ENCODE peak calls at places on chromosomes 6 and 20, in nine cellular contexts. One of them, this sample, is unnamed.

GRCh38 chr6:20769651-20770050 is 235.4 kb downstream of the CDKAL1 start:
- DNase-seq in WERI-Rb-1: no peak
- DNase-seq in Caco-2: no peak
- DNase-seq in AG04449: no peak
- DNase-seq in OCI-LY7: no peak
- DNase-seq in K562: no peak
- DNase-seq in foreskin fibroblast: no peak
- DNase-seq in tibial artery: no peak
- DNase-seq in spleen: no peak
- DNase-seq in this sample: no peak

GRCh38 chr6:27757307-27757706 is 154.9 kb downstream of the OR2B2 start:
- DNase-seq in WERI-Rb-1: no peak
- DNase-seq in Caco-2: peak
- DNase-seq in AG04449: no peak
- DNase-seq in OCI-LY7: no peak
- DNase-seq in K562: peak
- DNase-seq in foreskin fibroblast: peak
- DNase-seq in tibial artery: no peak
- DNase-seq in spleen: peak
- DNase-seq in this sample: no peak

GRCh38 chr20:15862178-15862577 is 711.1 kb downstream of the KIF16B start:
- DNase-seq in WERI-Rb-1: no peak
- DNase-seq in Caco-2: no peak
- DNase-seq in AG04449: no peak
- DNase-seq in OCI-LY7: no peak
- DNase-seq in K562: no peak
- DNase-seq in foreskin fibroblast: no peak
- DNase-seq in tibial artery: no peak
- DNase-seq in spleen: no peak
- DNase-seq in this sample: no peak

GRCh38 chr6:116398366-116399005 is 27.7 kb downstream of the DSE start:
- DNase-seq in WERI-Rb-1: no peak
- DNase-seq in Caco-2: peak
- DNase-seq in AG04449: no peak
- DNase-seq in OCI-LY7: no peak
- DNase-seq in K562: no peak
- DNase-seq in foreskin fibroblast: no peak
- DNase-seq in tibial artery: no peak
- DNase-seq in spleen: no peak
- DNase-seq in this sample: peak

GRCh38 chr6:93017213-93017612 is 402.1 kb downstream of the EPHA7 start:
- DNase-seq in WERI-Rb-1: peak
- DNase-seq in Caco-2: peak
- DNase-seq in AG04449: no peak
- DNase-seq in OCI-LY7: peak
- DNase-seq in K562: no peak
- DNase-seq in foreskin fibroblast: no peak
- DNase-seq in tibial artery: no peak
- DNase-seq in spleen: no peak
- DNase-seq in this sample: peak

GRCh38 chr6:12363651-12364381 is 73.7 kb downstream of the EDN1 start:
- DNase-seq in WERI-Rb-1: no peak
- DNase-seq in Caco-2: peak
- DNase-seq in AG04449: no peak
- DNase-seq in OCI-LY7: peak
- DNase-seq in K562: no peak
- DNase-seq in foreskin fibroblast: no peak
- DNase-seq in tibial artery: no peak
- DNase-seq in spleen: peak
- DNase-seq in this sample: no peak

GRCh38 chr6:21742238-21742660 is 148.7 kb downstream of the SOX4 start:
- DNase-seq in WERI-Rb-1: no peak
- DNase-seq in Caco-2: no peak
- DNase-seq in AG04449: peak
- DNase-seq in OCI-LY7: no peak
- DNase-seq in K562: no peak
- DNase-seq in foreskin fibroblast: peak
- DNase-seq in tibial artery: no peak
- DNase-seq in spleen: no peak
- DNase-seq in this sample: peak

GRCh38 chr6:38281131-38281530 is 358.6 kb downstream of the BTBD9 start:
- DNase-seq in WERI-Rb-1: no peak
- DNase-seq in Caco-2: no peak
- DNase-seq in AG04449: no peak
- DNase-seq in OCI-LY7: no peak
- DNase-seq in K562: no peak
- DNase-seq in foreskin fibroblast: no peak
- DNase-seq in tibial artery: no peak
- DNase-seq in spleen: no peak
- DNase-seq in this sample: no peak

GRCh38 chr20:24097506-24098245 is 109.1 kb upstream of the GGTLC1 start:
- DNase-seq in WERI-Rb-1: no peak
- DNase-seq in Caco-2: peak
- DNase-seq in AG04449: no peak
- DNase-seq in OCI-LY7: no peak
- DNase-seq in K562: no peak
- DNase-seq in foreskin fibroblast: no peak
- DNase-seq in tibial artery: no peak
- DNase-seq in spleen: no peak
- DNase-seq in this sample: no peak

GRCh38 chr20:24102749-24103148 is 114.2 kb upstream of the GGTLC1 start:
- DNase-seq in WERI-Rb-1: no peak
- DNase-seq in Caco-2: no peak
- DNase-seq in AG04449: no peak
- DNase-seq in OCI-LY7: no peak
- DNase-seq in K562: no peak
- DNase-seq in foreskin fibroblast: no peak
- DNase-seq in tibial artery: no peak
- DNase-seq in spleen: no peak
- DNase-seq in this sample: peak

GRCh38 chr20:24098886-24099285 is 110.3 kb upstream of the GGTLC1 start:
- DNase-seq in WERI-Rb-1: no peak
- DNase-seq in Caco-2: no peak
- DNase-seq in AG04449: peak
- DNase-seq in OCI-LY7: no peak
- DNase-seq in K562: no peak
- DNase-seq in foreskin fibroblast: peak
- DNase-seq in tibial artery: no peak
- DNase-seq in spleen: no peak
- DNase-seq in this sample: peak

GRCh38 chr20:24102290-24102689 is 113.7 kb upstream of the GGTLC1 start:
- DNase-seq in WERI-Rb-1: peak
- DNase-seq in Caco-2: peak
- DNase-seq in AG04449: no peak
- DNase-seq in OCI-LY7: peak
- DNase-seq in K562: no peak
- DNase-seq in foreskin fibroblast: no peak
- DNase-seq in tibial artery: no peak
- DNase-seq in spleen: no peak
- DNase-seq in this sample: peak

GRCh38 chr20:24100370-24101011 is 111.9 kb upstream of the GGTLC1 start:
- DNase-seq in WERI-Rb-1: peak
- DNase-seq in Caco-2: peak
- DNase-seq in AG04449: no peak
- DNase-seq in OCI-LY7: peak
- DNase-seq in K562: peak
- DNase-seq in foreskin fibroblast: no peak
- DNase-seq in tibial artery: no peak
- DNase-seq in spleen: no peak
- DNase-seq in this sample: peak
- TF ChIP-seq CTCF in WERI-Rb-1: peak
- TF ChIP-seq CTCF in Caco-2: peak
- TF ChIP-seq CTCF in AG04449: peak
- TF ChIP-seq CTCF in OCI-LY7: peak
- TF ChIP-seq CTCF in K562: peak
- TF ChIP-seq CTCF in foreskin fibroblast: peak
- TF ChIP-seq CTCF in tibial artery: peak
- TF ChIP-seq CTCF in spleen: peak
- TF ChIP-seq CTCF in this sample: peak

GRCh38 chr6:36884610-36885009 is 1.1 kb upstream of the C6orf89 start:
- DNase-seq in WERI-Rb-1: no peak
- DNase-seq in Caco-2: no peak
- DNase-seq in AG04449: no peak
- DNase-seq in OCI-LY7: no peak
- DNase-seq in K562: no peak
- DNase-seq in foreskin fibroblast: no peak
- DNase-seq in tibial artery: no peak
- DNase-seq in spleen: no peak
- DNase-seq in this sample: no peak

GRCh38 chr6:36886948-36887347 is 1.2 kb downstream of the C6orf89 start:
- DNase-seq in WERI-Rb-1: no peak
- DNase-seq in Caco-2: no peak
- DNase-seq in AG04449: no peak
- DNase-seq in OCI-LY7: no peak
- DNase-seq in K562: no peak
- DNase-seq in foreskin fibroblast: no peak
- DNase-seq in tibial artery: no peak
- DNase-seq in spleen: no peak
- DNase-seq in this sample: no peak

GRCh38 chr6:36888115-36888643 is 2.4 kb downstream of the C6orf89 start:
- DNase-seq in WERI-Rb-1: no peak
- DNase-seq in Caco-2: no peak
- DNase-seq in AG04449: no peak
- DNase-seq in OCI-LY7: no peak
- DNase-seq in K562: no peak
- DNase-seq in foreskin fibroblast: no peak
- DNase-seq in tibial artery: no peak
- DNase-seq in spleen: no peak
- DNase-seq in this sample: no peak

GRCh38 chr6:36888654-36889481 is 3.1 kb downstream of the C6orf89 start:
- DNase-seq in WERI-Rb-1: no peak
- DNase-seq in Caco-2: no peak
- DNase-seq in AG04449: no peak
- DNase-seq in OCI-LY7: no peak
- DNase-seq in K562: no peak
- DNase-seq in foreskin fibroblast: no peak
- DNase-seq in tibial artery: no peak
- DNase-seq in spleen: no peak
- DNase-seq in this sample: no peak

DNA sequence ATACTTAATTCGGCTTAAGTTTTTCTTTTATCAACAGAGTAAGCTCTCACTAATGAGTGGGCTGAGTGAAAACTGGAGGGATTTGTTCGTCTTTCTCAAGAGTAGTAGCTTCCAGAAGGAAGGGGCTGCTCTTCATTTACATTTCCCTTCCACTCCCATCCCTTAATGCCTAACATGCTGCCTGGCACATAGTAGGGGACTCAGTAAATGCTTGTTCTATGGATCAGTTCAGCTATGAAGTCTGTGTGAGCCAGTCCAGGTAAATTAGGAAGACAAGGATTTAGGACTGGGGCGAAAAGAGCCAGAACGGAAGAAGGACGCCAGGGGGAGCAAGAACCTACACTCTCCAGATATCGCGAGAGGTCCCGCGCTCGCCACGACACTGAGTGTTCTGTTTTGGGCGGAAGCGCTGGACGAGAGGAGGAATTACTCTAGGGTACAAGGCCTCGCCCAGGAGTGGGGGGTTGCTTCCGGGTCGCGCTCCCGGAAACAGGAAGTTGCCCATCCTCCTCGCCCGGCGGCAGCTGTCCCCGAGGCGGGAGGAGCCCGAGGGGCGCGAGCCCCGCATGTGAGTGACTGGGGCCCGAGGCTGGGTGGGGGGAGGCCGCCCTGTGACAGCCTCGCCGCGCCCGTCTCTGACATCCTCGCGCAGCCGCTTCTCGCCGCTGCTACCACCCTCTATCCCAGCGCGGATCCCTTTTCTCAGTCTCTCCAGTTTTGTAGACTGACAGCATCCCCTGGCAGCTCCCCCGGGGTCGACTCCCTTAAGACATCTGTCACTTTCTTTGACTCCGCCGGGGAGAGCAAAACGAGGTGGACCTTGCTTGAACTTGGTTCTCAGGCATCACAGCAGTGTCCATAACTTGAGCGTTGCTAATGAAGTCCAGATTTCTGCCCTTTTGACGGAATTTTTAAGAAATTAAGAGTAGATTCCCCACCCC is at the start of gene C6orf89:
- DNase-seq in WERI-Rb-1: peak
- DNase-seq in Caco-2: peak
- DNase-seq in AG04449: peak
- DNase-seq in OCI-LY7: peak
- DNase-seq in K562: peak
- DNase-seq in foreskin fibroblast: peak
- DNase-seq in tibial artery: peak
- DNase-seq in spleen: peak
- DNase-seq in this sample: peak
- TF ChIP-seq CTCF in WERI-Rb-1: peak
- TF ChIP-seq CTCF in Caco-2: peak
- TF ChIP-seq CTCF in AG04449: peak
- TF ChIP-seq CTCF in OCI-LY7: peak
- TF ChIP-seq CTCF in K562: peak
- TF ChIP-seq CTCF in foreskin fibroblast: peak
- TF ChIP-seq CTCF in tibial artery: peak
- TF ChIP-seq CTCF in spleen: peak
- TF ChIP-seq CTCF in this sample: peak

GRCh38 chr6:90610291-90610670 is 23.4 kb upstream of the MAP3K7 start:
- DNase-seq in WERI-Rb-1: no peak
- DNase-seq in Caco-2: no peak
- DNase-seq in AG04449: no peak
- DNase-seq in OCI-LY7: no peak
- DNase-seq in K562: no peak
- DNase-seq in foreskin fibroblast: no peak
- DNase-seq in tibial artery: no peak
- DNase-seq in spleen: no peak
- DNase-seq in this sample: peak

GRCh38 chr6:90611543-90611864 is 24.6 kb upstream of the MAP3K7 start:
- DNase-seq in WERI-Rb-1: no peak
- DNase-seq in Caco-2: no peak
- DNase-seq in AG04449: no peak
- DNase-seq in OCI-LY7: no peak
- DNase-seq in K562: no peak
- DNase-seq in foreskin fibroblast: no peak
- DNase-seq in tibial artery: no peak
- DNase-seq in spleen: no peak
- DNase-seq in this sample: no peak

GRCh38 chr6:90605749-90606344 is 19.0 kb upstream of the MAP3K7 start:
- DNase-seq in WERI-Rb-1: no peak
- DNase-seq in Caco-2: no peak
- DNase-seq in AG04449: no peak
- DNase-seq in OCI-LY7: no peak
- DNase-seq in K562: no peak
- DNase-seq in foreskin fibroblast: no peak
- DNase-seq in tibial artery: no peak
- DNase-seq in spleen: no peak
- DNase-seq in this sample: no peak

GRCh38 chr6:90611996-90612690 is 25.3 kb upstream of the MAP3K7 start:
- DNase-seq in WERI-Rb-1: no peak
- DNase-seq in Caco-2: no peak
- DNase-seq in AG04449: no peak
- DNase-seq in OCI-LY7: no peak
- DNase-seq in K562: no peak
- DNase-seq in foreskin fibroblast: no peak
- DNase-seq in tibial artery: no peak
- DNase-seq in spleen: no peak
- DNase-seq in this sample: no peak

GRCh38 chr6:90610671-90611542 is 24.0 kb upstream of the MAP3K7 start:
- DNase-seq in WERI-Rb-1: peak
- DNase-seq in Caco-2: peak
- DNase-seq in AG04449: no peak
- DNase-seq in OCI-LY7: peak
- DNase-seq in K562: peak
- DNase-seq in foreskin fibroblast: no peak
- DNase-seq in tibial artery: no peak
- DNase-seq in spleen: peak
- DNase-seq in this sample: peak
- TF ChIP-seq CTCF in WERI-Rb-1: no peak
- TF ChIP-seq CTCF in Caco-2: no peak
- TF ChIP-seq CTCF in AG04449: no peak
- TF ChIP-seq CTCF in OCI-LY7: peak
- TF ChIP-seq CTCF in K562: no peak
- TF ChIP-seq CTCF in foreskin fibroblast: no peak
- TF ChIP-seq CTCF in tibial artery: no peak
- TF ChIP-seq CTCF in spleen: no peak
- TF ChIP-seq CTCF in this sample: no peak

GRCh38 chr6:30898750-30899360 is 9.2 kb upstream of the GTF2H4 start:
- DNase-seq in WERI-Rb-1: no peak
- DNase-seq in Caco-2: no peak
- DNase-seq in AG04449: no peak
- DNase-seq in OCI-LY7: no peak
- DNase-seq in K562: no peak
- DNase-seq in foreskin fibroblast: no peak
- DNase-seq in tibial artery: no peak
- DNase-seq in spleen: no peak
- DNase-seq in this sample: no peak

GRCh38 chr6:30895343-30895742 is 11.0 kb downstream of the DDR1 start:
- DNase-seq in WERI-Rb-1: no peak
- DNase-seq in Caco-2: no peak
- DNase-seq in AG04449: no peak
- DNase-seq in OCI-LY7: no peak
- DNase-seq in K562: no peak
- DNase-seq in foreskin fibroblast: no peak
- DNase-seq in tibial artery: no peak
- DNase-seq in spleen: peak
- DNase-seq in this sample: no peak

GRCh38 chr6:30896541-30896940 is 11.5 kb upstream of the GTF2H4 start:
- DNase-seq in WERI-Rb-1: no peak
- DNase-seq in Caco-2: no peak
- DNase-seq in AG04449: no peak
- DNase-seq in OCI-LY7: no peak
- DNase-seq in K562: no peak
- DNase-seq in foreskin fibroblast: no peak
- DNase-seq in tibial artery: no peak
- DNase-seq in spleen: peak
- DNase-seq in this sample: no peak

GRCh38 chr6:30894935-30895334 is 10.6 kb downstream of the DDR1 start:
- DNase-seq in WERI-Rb-1: no peak
- DNase-seq in Caco-2: no peak
- DNase-seq in AG04449: no peak
- DNase-seq in OCI-LY7: no peak
- DNase-seq in K562: no peak
- DNase-seq in foreskin fibroblast: no peak
- DNase-seq in tibial artery: no peak
- DNase-seq in spleen: no peak
- DNase-seq in this sample: no peak

DNA sequence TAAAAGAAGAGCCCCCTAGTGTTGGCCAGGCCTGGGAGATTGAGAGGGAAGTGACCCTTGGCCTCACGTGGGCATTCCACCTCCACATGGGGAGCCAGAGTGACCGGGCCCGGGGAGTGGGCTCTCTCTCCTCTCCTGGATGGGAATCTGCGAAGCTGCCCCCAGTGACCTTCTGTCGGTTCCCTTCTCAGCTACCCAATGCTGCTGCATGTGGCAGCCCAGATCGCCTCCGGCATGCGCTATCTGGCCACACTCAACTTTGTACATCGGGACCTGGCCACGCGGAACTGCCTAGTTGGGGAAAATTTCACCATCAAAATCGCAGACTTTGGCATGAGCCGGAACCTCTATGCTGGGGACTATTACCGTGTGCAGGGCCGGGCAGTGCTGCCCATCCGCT is 10.1 kb upstream of the GTF2H4 start:
- DNase-seq in WERI-Rb-1: no peak
- DNase-seq in Caco-2: no peak
- DNase-seq in AG04449: no peak
- DNase-seq in OCI-LY7: no peak
- DNase-seq in K562: no peak
- DNase-seq in foreskin fibroblast: no peak
- DNase-seq in tibial artery: no peak
- DNase-seq in spleen: peak
- DNase-seq in this sample: no peak
- TF ChIP-seq CTCF in WERI-Rb-1: no peak
- TF ChIP-seq CTCF in Caco-2: no peak
- TF ChIP-seq CTCF in AG04449: no peak
- TF ChIP-seq CTCF in OCI-LY7: no peak
- TF ChIP-seq CTCF in K562: no peak
- TF ChIP-seq CTCF in foreskin fibroblast: no peak
- TF ChIP-seq CTCF in tibial artery: no peak
- TF ChIP-seq CTCF in spleen: no peak
- TF ChIP-seq CTCF in this sample: no peak

This sample was measured in choroid plexus epithelial cell.